ENCODE peak calls at places on chromosomes 1 and 21, in five cellular contexts. One of them, this sample, is unnamed.

GRCh38 chr1:230681599-230681998 is 32.3 kb downstream of the AGT start:
- DNase-seq in hepatocyte: peak; percentile 71
- DNase-seq in aorta: no peak
- DNase-seq in stimulated activated CD4-positive, alpha-beta T cell treated with anti-CD3 and anti-CD28 coated beads, Interleukin-1b, Interleukin-23, amount 100 ng/mL, for 1 hour: no peak
- DNase-seq in EL: peak; percentile 66
- DNase-seq in this sample: no peak

GRCh38 chr1:52702886-52703787 is 5.0 kb upstream of the COA7 start:
- DNase-seq in hepatocyte: peak; percentile 92
- DNase-seq in EL: peak; percentile 88
- DNase-seq in aorta: peak; percentile 94
- DNase-seq in stimulated activated CD4-positive, alpha-beta T cell treated with anti-CD3 and anti-CD28 coated beads, Interleukin-1b, Interleukin-23, amount 100 ng/mL, for 1 hour: peak; percentile 54
- DNase-seq in this sample: no peak

GRCh38 chr1:228099331-228099732 is 3.8 kb downstream of the C1orf35 start:
- DNase-seq in aorta: no peak
- DNase-seq in EL: no peak
- DNase-seq in hepatocyte: no peak
- DNase-seq in stimulated activated CD4-positive, alpha-beta T cell treated with anti-CD3 and anti-CD28 coated beads, Interleukin-1b, Interleukin-23, amount 100 ng/mL, for 1 hour: no peak
- DNase-seq in this sample: no peak

GRCh38 chr1:102879439-102879993 is 228.8 kb downstream of the COL11A1 start:
- DNase-seq in hepatocyte: no peak
- DNase-seq in EL: peak; percentile 95
- DNase-seq in stimulated activated CD4-positive, alpha-beta T cell treated with anti-CD3 and anti-CD28 coated beads, Interleukin-1b, Interleukin-23, amount 100 ng/mL, for 1 hour: no peak
- DNase-seq in aorta: no peak
- DNase-seq in this sample: no peak

GRCh38 chr21:36994501-36995189 is 11.9 kb upstream of the RIPPLY3 start:
- DNase-seq in aorta: no peak
- DNase-seq in hepatocyte: peak; percentile 48
- DNase-seq in EL: no peak
- DNase-seq in stimulated activated CD4-positive, alpha-beta T cell treated with anti-CD3 and anti-CD28 coated beads, Interleukin-1b, Interleukin-23, amount 100 ng/mL, for 1 hour: no peak
- DNase-seq in this sample: no peak

GRCh38 chr1:214552174-214552608 is 789 bp upstream of the PTPN14 start:
- DNase-seq in hepatocyte: peak; percentile 88
- DNase-seq in aorta: peak; percentile 76
- DNase-seq in EL: peak; percentile 88
- DNase-seq in stimulated activated CD4-positive, alpha-beta T cell treated with anti-CD3 and anti-CD28 coated beads, Interleukin-1b, Interleukin-23, amount 100 ng/mL, for 1 hour: no peak
- DNase-seq in this sample: no peak

GRCh38 chr1:94326329-94326728 is 88.9 kb upstream of the ARHGAP29 start:
- DNase-seq in stimulated activated CD4-positive, alpha-beta T cell treated with anti-CD3 and anti-CD28 coated beads, Interleukin-1b, Interleukin-23, amount 100 ng/mL, for 1 hour: no peak
- DNase-seq in hepatocyte: no peak
- DNase-seq in EL: peak; percentile 37
- DNase-seq in aorta: no peak
- DNase-seq in this sample: no peak

GRCh38 chr1:224217655-224218615 is 34.9 kb downstream of the DEGS1 start:
- DNase-seq in stimulated activated CD4-positive, alpha-beta T cell treated with anti-CD3 and anti-CD28 coated beads, Interleukin-1b, Interleukin-23, amount 100 ng/mL, for 1 hour: no peak
- DNase-seq in aorta: no peak
- DNase-seq in hepatocyte: no peak
- DNase-seq in EL: no peak
- DNase-seq in this sample: no peak

GRCh38 chr1:118122234-118123004 is 62.6 kb downstream of the SPAG17 start:
- DNase-seq in aorta: no peak
- DNase-seq in EL: peak; percentile 86
- DNase-seq in stimulated activated CD4-positive, alpha-beta T cell treated with anti-CD3 and anti-CD28 coated beads, Interleukin-1b, Interleukin-23, amount 100 ng/mL, for 1 hour: no peak
- DNase-seq in hepatocyte: no peak
- DNase-seq in this sample: no peak